ENCODE peak calls at places on chromosomes 2 and 18, in six cellular contexts. Q, R, C, I, V and K are unnamed samples.

GRCh38 chr2:128277961-128278681 is 40.5 kb downstream of the HS6ST1 start:
- DNase-seq in Q (no peak), R (no peak), C (no peak), I (no peak), V (no peak), K (no peak)

GRCh38 chr2:203394519-203395227 is 66.5 kb downstream of the ABI2 start:
- DNase-seq in Q (peak), R (no peak), C (peak), I (no peak), V (peak), K (no peak)

GRCh38 chr2:204024503-204024902 is 87.9 kb downstream of the ICOS start:
- DNase-seq in Q (peak), R (peak), C (peak), I (peak), V (peak), K (peak)

GRCh38 chr2:9247786-9248185 is 41.2 kb downstream of the ASAP2 start:
- DNase-seq in Q (no peak), R (no peak), C (peak), I (no peak), V (no peak), K (no peak)

GRCh38 chr2:10790228-10790973 is 22.2 kb downstream of the PDIA6 start:
- DNase-seq in Q (no peak), R (no peak), C (no peak), I (no peak), V (no peak), K (no peak)

GRCh38 chr18:63071566-63072175 is 247.9 kb downstream of the BCL2 start:
- DNase-seq in Q (no peak), R (no peak), C (no peak), I (no peak), V (no peak), K (no peak)

GRCh38 chr18:46672062-46672970 is 15.3 kb upstream of the LOXHD1 start:
- DNase-seq in Q (peak), R (no peak), C (no peak), I (peak), V (no peak), K (peak)

GRCh38 chr2:66576381-66577330 is 141.7 kb downstream of the MEIS1 start:
- DNase-seq in Q (peak), R (no peak), C (no peak), I (peak), V (peak), K (peak)

GRCh38 chr2:132430895-132431294 is 14.3 kb downstream of the GPR39 start:
- DNase-seq in Q (no peak), R (no peak), C (no peak), I (no peak), V (no peak), K (no peak)

GRCh38 chr2:217061916-217062315 is 202.1 kb upstream of the TNP1 start:
- DNase-seq in Q (no peak), R (no peak), C (no peak), I (no peak), V (no peak), K (no peak)

GRCh38 chr2:217062774-217063173 is 202.9 kb upstream of the TNP1 start:
- DNase-seq in Q (no peak), R (no peak), C (no peak), I (no peak), V (no peak), K (no peak)

GRCh38 chr2:217066510-217067270 is 206.8 kb upstream of the TNP1 start:
- DNase-seq in Q (no peak), R (no peak), C (no peak), I (no peak), V (no peak), K (no peak)

GRCh38 chr2:217065695-217066405 is 206.0 kb upstream of the TNP1 start:
- DNase-seq in Q (no peak), R (no peak), C (no peak), I (peak), V (no peak), K (peak)

GRCh38 chr2:217064234-217065103 is 204.6 kb upstream of the TNP1 start:
- DNase-seq in Q (peak), R (no peak), C (no peak), I (peak), V (peak), K (peak)
- H3K4me3 ChIP-seq in Q (no peak), R (no peak), C (no peak), I (no peak), V (no peak), K (peak)

DNA sequence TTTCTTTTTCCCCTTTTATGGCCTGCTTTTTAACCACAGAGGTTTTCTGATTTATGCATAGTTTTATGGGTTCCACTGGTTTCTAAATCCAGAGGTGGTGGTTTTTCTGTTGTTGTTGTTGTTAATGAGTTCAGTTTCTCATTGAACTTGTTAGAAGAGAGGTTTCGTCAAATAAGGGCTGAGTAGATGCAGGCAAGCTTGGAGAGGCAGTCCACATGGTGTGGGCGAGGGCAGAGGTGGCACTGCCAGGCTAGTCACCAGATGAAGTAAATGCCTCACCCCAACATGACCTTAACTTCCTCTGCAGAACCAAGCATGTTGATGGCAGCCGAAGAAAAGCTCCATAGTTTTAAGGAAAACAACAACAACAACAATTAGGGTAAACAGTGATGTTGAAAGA is 72.6 kb downstream of the RIF1 start:
- DNase-seq in Q (no peak), R (no peak), C (no peak), I (no peak), V (no peak), K (no peak)
- TF ChIP-seq EZH2phosphoT487 in Q (no peak), R (no peak), C (no peak), I (no peak), V (no peak), K (no peak)

DNA sequence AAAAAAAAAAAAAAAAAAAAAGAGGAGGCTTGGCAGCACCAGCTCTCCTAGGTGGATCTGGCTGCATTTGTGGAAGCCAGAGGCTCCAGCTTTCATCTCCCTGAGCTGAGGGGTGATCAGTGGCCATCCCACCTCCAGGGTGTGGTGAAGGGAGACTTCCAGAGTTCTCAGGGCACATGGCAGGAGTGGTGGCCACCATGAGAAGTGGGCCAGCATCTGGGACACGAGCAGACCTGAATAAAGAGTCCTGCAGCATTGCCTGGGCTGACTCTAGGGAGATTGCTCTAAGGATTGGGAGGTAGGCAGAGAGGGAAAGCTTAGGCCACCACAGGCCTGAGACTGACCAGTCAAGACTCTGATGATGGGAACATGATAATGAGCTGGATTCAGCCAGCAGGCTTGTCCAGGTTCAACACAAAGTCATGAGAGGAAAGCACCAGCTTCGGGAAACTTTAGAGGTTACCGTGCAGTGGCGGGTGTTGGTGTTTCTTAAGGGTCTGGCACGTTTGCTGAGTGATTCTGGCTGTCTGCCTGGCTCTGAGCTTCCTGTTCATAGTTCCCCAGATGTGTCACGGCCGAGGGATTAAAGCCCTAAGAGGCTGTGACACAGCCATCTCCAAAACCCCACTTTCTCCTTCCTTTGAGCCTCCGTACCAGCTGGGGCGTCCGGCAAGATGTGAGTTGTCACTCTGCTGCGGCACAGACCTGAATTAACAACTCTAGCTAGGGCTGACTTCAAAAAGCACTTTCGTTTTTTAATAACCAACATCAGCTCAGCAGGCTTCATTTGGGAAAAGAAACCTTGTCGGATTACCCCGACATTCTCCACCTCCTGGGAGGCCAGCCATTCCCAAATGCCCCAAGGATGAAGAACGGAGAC is 38.3 kb upstream of the IL1R1 start:
- DNase-seq in Q (no peak), R (no peak), C (no peak), I (peak), V (no peak), K (peak)
- H3K4me3 ChIP-seq in Q (no peak), R (no peak), C (peak), I (no peak), V (no peak), K (peak)

DNA sequence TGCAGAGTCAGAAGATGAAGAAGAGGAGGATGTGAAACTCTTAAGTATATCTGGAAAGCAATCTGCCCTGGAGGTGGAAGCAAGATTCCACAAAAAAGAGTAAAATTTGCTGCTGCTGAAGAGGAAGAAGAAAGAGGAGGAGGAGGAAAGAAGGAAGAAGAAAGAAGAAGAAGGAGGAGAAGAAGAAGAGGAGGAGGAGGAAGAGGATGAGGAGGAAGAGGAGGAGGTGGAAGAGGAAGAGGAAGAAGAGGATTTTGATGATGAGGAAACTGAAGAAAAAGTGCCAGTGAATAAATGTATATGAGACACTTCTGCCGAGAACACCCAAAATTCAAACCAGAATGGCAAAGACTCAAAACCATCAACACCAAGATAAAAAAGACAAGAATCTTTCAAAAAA is 20.9 kb upstream of the TAF4B start:
- DNase-seq in Q (no peak), R (no peak), C (no peak), I (no peak), V (no peak), K (no peak)
- TF ChIP-seq EZH2phosphoT487 in Q (no peak), R (no peak), C (no peak), I (no peak), V (no peak), K (no peak)

GRCh38 chr2:54617409-54617808 is 106.1 kb upstream of the EML6 start:
- DNase-seq in Q (no peak), R (no peak), C (no peak), I (no peak), V (no peak), K (no peak)

GRCh38 chr2:54615832-54616534 is 107.5 kb upstream of the EML6 start:
- DNase-seq in Q (no peak), R (no peak), C (no peak), I (no peak), V (no peak), K (no peak)

GRCh38 chr2:54618646-54619565 is 104.6 kb upstream of the EML6 start:
- DNase-seq in Q (no peak), R (no peak), C (no peak), I (no peak), V (peak), K (no peak)

GRCh38 chr2:54620948-54621347 is 102.5 kb upstream of the EML6 start:
- DNase-seq in Q (no peak), R (no peak), C (no peak), I (no peak), V (peak), K (no peak)

DNA sequence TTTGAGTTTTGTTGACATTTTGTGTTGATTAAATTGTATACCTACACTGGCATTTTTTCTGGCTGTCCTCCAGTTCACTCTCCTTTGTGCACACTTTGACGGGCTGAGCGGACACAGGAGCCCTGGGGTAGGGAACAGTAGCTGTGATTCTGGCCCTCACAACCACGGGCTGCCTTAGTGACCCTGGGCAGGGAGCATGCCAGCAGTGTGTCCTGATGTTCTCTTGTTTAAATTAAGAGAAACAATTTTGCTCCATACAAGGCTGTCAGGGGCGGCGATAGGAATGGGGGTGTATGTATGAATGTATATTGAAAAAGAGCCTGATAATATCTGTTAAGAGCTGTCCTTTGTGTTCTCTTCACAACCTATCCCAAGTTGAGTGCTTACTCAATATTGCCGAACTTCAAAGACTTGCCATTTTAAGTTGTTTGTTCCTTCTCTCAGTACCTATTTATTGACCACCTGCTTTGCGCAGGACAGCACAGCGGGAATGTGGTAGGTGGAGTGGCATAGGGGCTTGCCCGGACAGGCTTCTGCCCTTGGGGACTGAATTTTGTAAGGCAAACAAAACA is 103.7 kb upstream of the EML6 start:
- DNase-seq in Q (no peak), R (no peak), C (peak), I (no peak), V (no peak), K (no peak)
- H3K4me3 ChIP-seq in Q (no peak), R (no peak), C (no peak), I (no peak), V (no peak), K (no peak)

GRCh38 chr2:1997409-1997808 is 253.1 kb upstream of the PXDN start:
- DNase-seq in Q (no peak), R (no peak), C (no peak), I (peak), V (no peak), K (no peak)
- TF ChIP-seq EZH2phosphoT487 in Q (no peak), R (no peak), C (no peak), I (no peak), V (no peak), K (no peak)

GRCh38 chr2:232528746-232529445 is 2.9 kb downstream of the CHRND start:
- DNase-seq in Q (no peak), R (no peak), C (peak), I (no peak), V (no peak), K (peak)
- H3K4me3 ChIP-seq in Q (no peak), R (no peak), C (no peak), I (no peak), V (no peak), K (no peak)

GRCh38 chr18:71673954-71674353 is 870.2 kb downstream of the CBLN2 start:
- DNase-seq in Q (no peak), R (no peak), C (no peak), I (no peak), V (no peak), K (no peak)

GRCh38 chr18:71678144-71678543 is 866.0 kb downstream of the CBLN2 start:
- DNase-seq in Q (no peak), R (no peak), C (no peak), I (no peak), V (no peak), K (no peak)

DNA sequence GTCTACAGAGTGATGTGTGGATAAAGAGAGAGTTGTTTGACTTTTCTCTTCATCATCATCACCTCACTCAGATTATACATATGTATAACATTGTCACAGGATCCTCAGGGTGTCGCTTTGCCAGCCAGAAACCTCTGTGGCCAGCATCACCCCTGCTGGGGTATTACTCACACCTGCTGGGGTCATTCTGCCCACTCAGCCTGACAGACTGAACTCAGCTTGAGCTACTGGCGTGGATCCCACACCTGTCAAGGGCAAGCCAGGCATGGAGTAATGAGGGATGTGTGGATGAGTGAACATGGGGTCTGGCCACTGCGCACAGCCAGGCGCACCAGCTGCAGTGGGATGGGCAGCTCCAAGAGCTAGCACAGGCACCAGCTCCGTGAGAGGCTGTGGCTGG is 870.6 kb downstream of the CBLN2 start:
- DNase-seq in Q (no peak), R (no peak), C (no peak), I (no peak), V (no peak), K (no peak)
- TF ChIP-seq EZH2phosphoT487 in Q (no peak), R (no peak), C (no peak), I (no peak), V (no peak), K (no peak)